ENCODE peak calls at places on chromosomes 11 and 22, in nine cellular contexts. T is CD4-positive, alpha-beta T cell; A is mammary epithelial cell; G is astrocyte of the spinal cord; D is progenitor cell of endocrine pancreas; R is GM12865; U is thoracic aorta; L is adrenal gland; J is ovary. W is an unnamed sample.

GRCh38 chr11:122642971-122643370 is 12.6 kb upstream of the UBASH3B start:
- DNase-seq in G (peak; percentile 39), U (no peak), J (no peak), L (no peak), A (no peak), R (no peak), D (no peak), T (no peak), W (no peak)

GRCh38 chr11:6488831-6489230 is 7.5 kb downstream of the TIMM10B start:
- DNase-seq in G (no peak), U (no peak), J (no peak), T (no peak), A (no peak), L (no peak), R (no peak), D (no peak), W (no peak)

GRCh38 chr22:50048066-50048765 is 9.9 kb downstream of the TTLL8 start:
- DNase-seq in D (no peak), R (no peak), A (no peak), J (no peak), L (no peak), T (no peak), G (no peak), U (no peak), W (no peak)

GRCh38 chr11:59801981-59802638 is 8.5 kb downstream of the MRPL16 start:
- DNase-seq in R (no peak), D (no peak), U (no peak), A (peak; percentile 24), L (peak; percentile 59), G (peak; percentile 9), T (no peak), J (peak; percentile 25), W (no peak)

GRCh38 chr11:60985501-60985900 is 14.0 kb downstream of the CD6 start:
- DNase-seq in T (no peak), G (no peak), U (no peak), J (no peak), L (no peak), D (no peak), A (no peak), R (no peak), W (no peak)

GRCh38 chr11:555500-556174 is 4.9 kb downstream of the LMNTD2 start:
- DNase-seq in L (no peak), G (no peak), U (no peak), T (no peak), R (no peak), A (no peak), J (no peak), D (no peak), W (no peak)

GRCh38 chr11:121464352-121464946 is 11.7 kb upstream of the SORL1-AS1 start:
- DNase-seq in D (no peak), T (peak; percentile 40), G (peak; percentile 88), U (no peak), R (peak; percentile 92), A (peak; percentile 92), L (peak; percentile 88), J (peak; percentile 68), W (no peak)

GRCh38 chr22:33891455-33891854 is 28.8 kb downstream of the LARGE1 start:
- DNase-seq in G (no peak), T (no peak), A (no peak), J (no peak), U (no peak), D (no peak), R (no peak), L (no peak), W (no peak)

DNA sequence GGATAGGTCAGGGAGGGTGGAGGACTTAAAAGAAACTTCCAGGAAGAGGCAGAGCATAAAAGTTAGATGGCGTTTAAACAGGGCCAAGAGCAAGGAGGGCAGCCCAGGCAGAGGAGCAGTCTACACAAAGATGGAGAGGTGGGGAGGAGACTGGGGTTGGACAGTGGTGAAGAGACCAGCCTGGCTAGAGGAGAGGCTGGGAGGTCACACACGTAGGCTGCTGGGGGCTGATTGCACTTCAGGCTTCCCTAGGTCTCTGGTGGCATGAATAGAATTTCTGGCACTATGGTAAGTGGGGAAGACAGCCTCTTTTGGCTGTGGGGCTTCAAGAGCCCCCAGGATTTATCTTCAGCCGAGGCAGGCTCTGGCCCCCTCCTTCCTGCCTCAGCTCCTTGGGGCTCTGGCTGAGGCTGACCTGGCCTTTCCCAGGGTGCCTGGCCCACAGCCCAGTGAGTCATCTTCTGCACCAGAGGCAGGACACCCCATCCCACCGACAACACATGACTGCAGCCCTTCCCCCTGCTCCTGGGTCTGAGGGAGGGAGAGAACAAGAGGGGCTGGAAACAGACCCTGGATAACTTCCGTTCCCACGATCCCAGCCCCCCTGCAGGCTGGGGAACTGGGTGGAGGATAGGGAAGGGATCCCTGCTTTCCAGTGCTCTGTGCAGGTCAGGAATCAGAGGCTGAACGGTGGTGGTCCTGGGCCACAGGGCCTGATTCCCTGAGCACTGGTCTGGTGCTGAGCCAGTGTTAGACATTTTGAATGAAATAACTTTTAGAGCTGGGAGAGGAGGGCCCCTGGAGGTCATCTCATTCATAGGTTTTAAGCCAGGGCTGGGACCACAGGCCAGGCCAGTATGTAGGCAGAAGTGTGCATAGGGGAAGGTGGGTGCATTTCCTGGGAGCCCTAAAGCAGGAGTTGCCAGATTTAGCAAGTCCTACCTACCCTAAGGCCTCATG is 26.4 kb downstream of the ARHGEF17 start:
- DNase-seq in L (peak; percentile 84), R (peak; percentile 54), U (peak; percentile 64), A (peak; percentile 64), D (no peak), T (no peak), J (peak; percentile 96), G (peak; percentile 91), W (no peak)
- TF ChIP-seq CTCF in L (no peak), R (peak; percentile 10), U (no peak), A (no peak), D (no peak), T (no peak), J (no peak), G (peak; percentile 6), W (no peak)

GRCh38 chr22:29524440-29525191 is 28.9 kb downstream of the THOC5 start:
- DNase-seq in T (peak; percentile 9), U (no peak), D (peak; percentile 25), A (peak; percentile 13), G (no peak), R (peak; percentile 46), L (peak; percentile 74), J (peak; percentile 13), W (no peak)
- TF ChIP-seq CTCF in T (no peak), U (no peak), D (peak; percentile 49), A (peak; percentile 44), G (peak; percentile 47), R (peak; percentile 60), L (peak; percentile 75), J (no peak), W (peak; percentile 58)

DNA sequence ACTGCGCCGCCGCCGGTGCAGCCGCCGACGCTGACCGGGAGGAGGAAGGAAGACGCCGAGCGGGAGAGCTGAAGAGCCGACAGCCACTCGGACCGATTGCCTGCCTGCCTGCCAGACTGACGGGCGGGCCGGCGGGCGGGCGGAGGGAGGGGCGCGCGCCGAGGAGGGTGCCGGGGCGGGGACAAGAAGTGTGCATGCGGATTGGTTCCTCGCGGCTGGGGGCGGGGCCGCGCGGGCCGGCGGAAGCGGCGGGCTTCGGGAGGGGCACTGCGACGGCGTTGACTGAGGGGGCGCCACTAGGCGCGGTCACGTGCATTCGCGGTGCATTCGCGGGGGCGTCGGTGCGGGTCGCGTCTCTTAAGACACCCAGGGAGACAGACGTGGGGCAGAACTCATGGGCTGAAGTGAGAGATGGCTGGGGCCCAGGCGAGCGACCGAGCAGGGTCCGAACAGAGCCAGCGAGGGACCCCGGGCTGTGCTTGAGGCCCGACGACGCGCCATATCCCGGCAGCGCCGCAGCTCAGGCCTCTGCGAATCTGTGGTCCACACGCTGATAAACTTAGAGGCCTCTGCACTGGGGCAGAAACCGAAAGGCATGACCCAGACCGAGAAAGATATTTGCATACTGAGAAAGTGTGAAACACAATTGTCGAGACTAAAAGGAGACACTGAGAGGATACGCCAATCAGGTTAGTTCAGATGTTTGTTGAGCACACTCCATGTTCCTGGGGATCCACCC is at the start of gene MAPK1:
- DNase-seq in T (peak; percentile 88), G (peak; percentile 92), L (peak; percentile 93), A (peak; percentile 83), R (peak; percentile 97), J (peak; percentile 90), U (peak; percentile 75), D (peak; percentile 82), W (peak; percentile 94)
- TF ChIP-seq CTCF in T (peak; percentile 52), G (peak; percentile 29), L (peak; percentile 48), A (peak; percentile 38), R (peak; percentile 23), J (no peak), U (peak; percentile 53), D (peak; percentile 56), W (peak; percentile 61)

DNA sequence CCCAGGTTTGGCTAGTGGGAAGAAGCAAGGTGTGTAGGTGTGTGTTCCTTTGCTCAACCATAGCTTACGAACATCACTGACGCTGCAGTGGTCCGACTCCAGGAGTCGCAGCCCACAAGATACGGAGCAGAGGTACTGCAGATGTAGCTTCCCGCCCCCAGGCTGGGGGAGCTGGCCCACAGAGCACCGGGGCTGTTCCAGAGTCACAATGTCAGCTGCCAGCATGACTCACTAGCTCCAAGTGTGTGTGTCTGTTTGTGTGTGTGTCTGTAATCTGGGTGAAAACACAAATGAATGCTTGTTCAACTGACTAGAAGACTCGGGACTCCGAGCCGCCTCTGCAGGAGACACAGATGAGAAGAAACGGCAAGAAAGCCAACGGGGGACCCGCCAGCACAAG is 10.5 kb downstream of the VSIG10L2 start:
- DNase-seq in D (no peak), T (no peak), J (peak; percentile 67), G (no peak), L (no peak), U (no peak), R (no peak), A (no peak), W (no peak)
- TF ChIP-seq CTCF in D (no peak), T (no peak), J (no peak), G (no peak), L (no peak), U (no peak), R (no peak), A (no peak), W (no peak)